ENCODE peak calls at places on chromosomes 1 and 21, in four cellular contexts. One of them, this sample, is unnamed.

GRCh38 chr1:76782777-76783176 is 84.5 kb upstream of the ST6GALNAC5 start:
- DNase-seq in GM23338: no peak
- DNase-seq in aorta: no peak
- DNase-seq in osteoblast: no peak
- DNase-seq in this sample: no peak

GRCh38 chr1:185402930-185403329 is 85.9 kb upstream of the IVNS1ABP start:
- DNase-seq in GM23338: no peak
- DNase-seq in aorta: no peak
- DNase-seq in osteoblast: no peak
- DNase-seq in this sample: no peak

GRCh38 chr1:115670476-115671175 is 28.9 kb downstream of the VANGL1 start:
- DNase-seq in GM23338: no peak
- DNase-seq in aorta: no peak
- DNase-seq in osteoblast: no peak
- DNase-seq in this sample: no peak

GRCh38 chr1:12505176-12505575 is 112.8 kb downstream of the DHRS3 start:
- DNase-seq in GM23338: no peak
- DNase-seq in aorta: no peak
- DNase-seq in osteoblast: peak; percentile 66
- DNase-seq in this sample: no peak

GRCh38 chr21:28543975-28544374 is 448.7 kb downstream of the LTN1 start:
- DNase-seq in GM23338: no peak
- DNase-seq in aorta: no peak
- DNase-seq in osteoblast: no peak
- DNase-seq in this sample: no peak

GRCh38 chr1:61253059-61253735 is 170.8 kb downstream of the NFIA start:
- DNase-seq in GM23338: no peak
- DNase-seq in aorta: no peak
- DNase-seq in osteoblast: no peak
- DNase-seq in this sample: no peak

GRCh38 chr21:36236052-36236730 is 79.6 kb downstream of the DOP1B start:
- DNase-seq in GM23338: no peak
- DNase-seq in aorta: no peak
- DNase-seq in osteoblast: peak; percentile 47
- DNase-seq in this sample: no peak

GRCh38 chr1:191065771-191066170 is 588.1 kb upstream of the BRINP3 start:
- DNase-seq in GM23338: no peak
- DNase-seq in aorta: no peak
- DNase-seq in osteoblast: no peak
- DNase-seq in this sample: no peak

GRCh38 chr1:96234299-96234698 is 487.3 kb upstream of the PTBP2 start:
- DNase-seq in GM23338: no peak
- DNase-seq in aorta: peak; percentile 65
- DNase-seq in osteoblast: no peak
- DNase-seq in this sample: no peak

GRCh38 chr1:110173466-110174117 is 23.3 kb downstream of the SLC6A17 start:
- DNase-seq in GM23338: peak; percentile 45
- DNase-seq in aorta: no peak
- DNase-seq in osteoblast: peak; percentile 87
- DNase-seq in this sample: no peak

DNA sequence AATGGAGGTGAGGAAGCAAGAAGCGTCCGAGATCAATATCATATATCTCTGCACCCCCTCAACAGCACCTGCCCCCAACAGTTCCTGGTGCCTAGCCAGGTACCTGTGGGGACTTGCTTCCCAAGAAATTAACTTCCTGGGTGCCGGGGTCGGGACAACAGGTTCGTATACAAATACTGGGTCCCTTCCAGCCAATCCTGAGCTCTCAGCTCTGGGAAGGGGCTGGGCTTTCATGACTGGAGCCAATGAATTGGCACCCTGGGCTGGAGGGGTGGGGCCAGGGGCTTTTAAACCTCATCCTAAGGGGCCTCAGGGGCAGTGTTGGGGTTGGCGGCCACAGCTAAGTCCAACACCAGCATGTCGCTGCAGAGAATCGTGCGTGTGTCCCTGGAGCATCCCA is at the start of gene PADI3:
- DNase-seq in GM23338: peak; percentile 78
- DNase-seq in aorta: no peak
- DNase-seq in osteoblast: peak; percentile 68
- DNase-seq in this sample: no peak
- H3K4me1 ChIP-seq in GM23338: no peaks in the 10 kb centered on the region
- H3K4me1 ChIP-seq in aorta: no peaks in the 10 kb centered on the region
- H3K4me1 ChIP-seq in osteoblast: peaks cover 14% of the 10 kb centered on the region
- H3K4me1 ChIP-seq in this sample: no peaks in the 10 kb centered on the region

DNA sequence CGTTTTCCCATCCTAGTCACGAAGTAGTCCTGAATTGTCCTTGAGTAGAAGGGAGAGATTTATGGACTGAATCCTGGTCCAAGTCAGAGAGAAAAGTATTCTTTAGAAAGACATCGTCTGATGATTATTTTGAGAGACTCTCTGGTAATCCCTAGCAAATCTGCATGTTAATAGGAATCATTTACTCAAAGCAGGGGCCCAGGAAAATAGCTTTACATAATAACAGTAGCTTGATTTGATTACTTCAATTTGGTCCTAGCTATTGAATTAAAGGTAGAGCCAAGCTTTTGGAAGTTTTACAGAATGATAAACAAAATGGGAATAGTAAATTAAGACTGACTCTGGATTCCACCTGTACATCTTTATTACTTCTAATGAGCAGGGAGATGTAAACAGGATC is 60.5 kb upstream of the OLIG2 start:
- DNase-seq in GM23338: no peak
- DNase-seq in aorta: no peak
- DNase-seq in osteoblast: no peak
- DNase-seq in this sample: no peak
- H3K4me3 ChIP-seq in GM23338: peak overlapping the region; percentile 9
- H3K4me3 ChIP-seq in aorta: no peak overlapping the region
- H3K4me3 ChIP-seq in osteoblast: no peak overlapping the region
- H3K4me3 ChIP-seq in this sample: no peak overlapping the region

GRCh38 chr1:55589656-55590297 is 374.6 kb upstream of the USP24 start:
- DNase-seq in GM23338: no peak
- DNase-seq in aorta: peak; percentile 89
- DNase-seq in osteoblast: peak; percentile 53
- DNase-seq in this sample: no peak
- H3K27ac ChIP-seq in GM23338: no peak overlapping the region
- H3K27ac ChIP-seq in aorta: peak overlapping the region; percentile 94
- H3K27ac ChIP-seq in osteoblast: peak overlapping the region; percentile 83
- H3K27ac ChIP-seq in this sample: no peak overlapping the region

DNA sequence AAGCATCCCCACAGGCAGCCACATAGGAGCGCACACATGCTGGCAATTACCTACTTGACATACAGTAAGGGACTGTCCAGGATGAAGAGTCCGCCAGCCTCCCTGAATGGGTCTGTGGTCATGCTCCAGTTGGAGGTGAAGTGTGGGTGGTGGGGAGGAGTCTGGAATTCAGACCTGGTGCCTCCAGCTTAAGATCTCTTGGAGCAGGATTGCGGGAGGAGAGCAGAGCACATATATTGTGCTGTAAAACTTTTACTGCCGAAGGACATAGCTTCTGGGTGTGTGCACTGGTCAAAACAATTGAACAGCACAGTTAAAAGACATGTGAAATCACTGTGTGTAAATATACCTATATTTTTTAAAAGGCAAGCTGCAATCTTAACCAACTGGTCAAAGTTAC is 17.9 kb downstream of the STK40 start:
- DNase-seq in GM23338: no peak
- DNase-seq in aorta: no peak
- DNase-seq in osteoblast: no peak
- DNase-seq in this sample: no peak
- H3K4me1 ChIP-seq in GM23338: peaks cover 26% of the 10 kb centered on the region
- H3K4me1 ChIP-seq in aorta: no peaks in the 10 kb centered on the region
- H3K4me1 ChIP-seq in osteoblast: peaks cover 33% of the 10 kb centered on the region
- H3K4me1 ChIP-seq in this sample: peaks cover 49% of the 10 kb centered on the region

DNA sequence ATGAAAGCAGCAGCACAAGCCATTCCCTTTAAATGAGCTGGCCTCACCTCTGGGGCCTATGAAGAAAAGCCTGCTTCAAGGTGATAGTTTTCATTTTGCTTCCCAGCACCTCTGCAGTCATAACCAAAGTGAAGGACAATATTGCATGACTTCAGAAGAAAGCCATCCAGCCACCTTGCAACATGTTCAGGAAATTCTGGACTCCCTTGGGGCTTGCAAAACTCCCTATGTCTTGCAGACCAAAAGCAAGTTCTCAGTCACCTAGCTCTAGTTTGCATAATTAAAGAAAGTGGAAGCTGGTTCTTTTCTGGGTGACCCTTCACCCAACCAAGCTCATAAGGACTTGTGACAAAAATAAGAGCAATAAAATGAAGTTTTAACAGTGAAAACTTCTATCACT is 87.6 kb downstream of the GFI1 start:
- DNase-seq in GM23338: no peak
- DNase-seq in aorta: no peak
- DNase-seq in osteoblast: no peak
- DNase-seq in this sample: no peak
- H3K4me3 ChIP-seq in GM23338: no peak overlapping the region
- H3K4me3 ChIP-seq in aorta: no peak overlapping the region
- H3K4me3 ChIP-seq in osteoblast: no peak overlapping the region
- H3K4me3 ChIP-seq in this sample: no peak overlapping the region

GRCh38 chr1:150410582-150411101 is 46.7 kb downstream of the RPRD2 start:
- DNase-seq in GM23338: no peak
- DNase-seq in aorta: no peak
- DNase-seq in osteoblast: peak; percentile 87
- DNase-seq in this sample: no peak

GRCh38 chr1:150408800-150409199 is 44.9 kb downstream of the RPRD2 start:
- DNase-seq in GM23338: no peak
- DNase-seq in aorta: no peak
- DNase-seq in osteoblast: no peak
- DNase-seq in this sample: no peak

GRCh38 chr1:150407330-150407729 is 43.4 kb downstream of the RPRD2 start:
- DNase-seq in GM23338: peak; percentile 35
- DNase-seq in aorta: no peak
- DNase-seq in osteoblast: no peak
- DNase-seq in this sample: no peak

GRCh38 chr1:150406483-150406882 is 42.5 kb downstream of the RPRD2 start:
- DNase-seq in GM23338: peak; percentile 27
- DNase-seq in aorta: no peak
- DNase-seq in osteoblast: no peak
- DNase-seq in this sample: no peak

DNA sequence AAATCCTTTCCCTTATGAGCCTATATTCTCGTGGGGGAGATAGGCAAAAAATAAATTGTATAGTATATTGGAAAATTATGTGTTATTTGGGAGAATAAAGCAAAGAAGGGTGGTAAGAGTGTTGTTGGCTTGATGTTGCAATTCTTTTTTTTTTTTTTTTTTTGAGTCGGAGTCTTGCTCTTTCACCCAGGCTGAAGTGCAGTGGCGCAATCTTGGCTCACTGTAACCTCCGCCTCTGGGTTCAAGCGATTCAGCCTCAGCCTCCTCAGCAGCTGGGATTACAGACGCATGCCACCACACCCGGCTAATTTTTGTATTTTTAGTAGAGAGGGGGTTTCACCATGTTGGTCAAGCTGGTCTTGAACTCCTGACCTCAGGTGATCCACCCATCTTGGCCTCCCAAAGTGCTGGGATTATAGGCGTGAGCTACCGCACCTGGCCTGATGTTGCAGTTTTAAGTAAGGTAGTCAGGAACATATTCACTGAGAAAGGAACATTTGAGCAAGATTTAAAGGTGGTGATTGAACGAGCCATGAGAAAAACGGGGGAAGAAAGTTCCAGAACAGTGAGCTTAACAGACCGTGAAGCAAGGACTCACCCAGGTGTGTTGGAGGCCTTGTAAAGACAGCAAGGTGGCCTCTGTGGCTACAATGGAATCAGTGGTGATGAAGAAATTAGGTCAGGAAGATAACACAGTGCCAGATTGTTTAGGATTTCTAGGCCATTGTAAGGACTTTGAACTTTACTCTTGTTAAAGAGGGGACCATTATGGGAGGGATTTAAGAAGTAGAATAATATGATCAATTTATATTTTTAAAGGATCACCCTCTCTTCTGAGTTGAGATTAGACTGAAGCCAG is 45.8 kb downstream of the RPRD2 start:
- DNase-seq in GM23338: no peak
- DNase-seq in aorta: no peak
- DNase-seq in osteoblast: no peak
- DNase-seq in this sample: no peak
- H3K27ac ChIP-seq in GM23338: peak overlapping the region; percentile 48
- H3K27ac ChIP-seq in aorta: no peak overlapping the region
- H3K27ac ChIP-seq in osteoblast: peak overlapping the region; percentile 65
- H3K27ac ChIP-seq in this sample: no peak overlapping the region